ENCODE peak calls at places on chromosomes 4 and X, in five cellular contexts. Y, P, F, G and H are unnamed samples.

GRCh38 chr4:151430737-151431457 is 21.9 kb downstream of the FHIP1A start:
- DNase-seq in Y (no peak), F (no peak), P (peak), G (no peak), H (peak)

GRCh38 chrX:25022499-25023325 is 6.9 kb upstream of the ARX start:
- DNase-seq in G (no peak), F (no peak), Y (no peak), P (no peak), H (no peak)

GRCh38 chr4:5220028-5220427 is 168.7 kb downstream of the STK32B start:
- DNase-seq in Y (no peak), G (no peak), F (no peak), P (peak), H (peak)

GRCh38 chrX:45344597-45344996 is 143.9 kb upstream of the DIPK2B start:
- DNase-seq in P (peak), Y (no peak), F (no peak), G (peak), H (no peak)

GRCh38 chr4:26356067-26356466 is 35.3 kb downstream of the RBPJ start:
- DNase-seq in F (no peak), G (no peak), P (peak), Y (peak), H (peak)

GRCh38 chr4:107689912-107690587 is 30.0 kb downstream of the PAPSS1 start:
- DNase-seq in Y (peak), F (peak), P (peak), G (peak), H (peak)

GRCh38 chr4:72449705-72450104 is 119.3 kb downstream of the ADAMTS3 start:
- DNase-seq in Y (no peak), G (no peak), P (no peak), F (no peak), H (no peak)

GRCh38 chr4:53476232-53477037 is 99.0 kb downstream of the FIP1L1 start:
- DNase-seq in Y (no peak), P (peak), F (no peak), G (peak), H (peak)

GRCh38 chrX:65392284-65392683 is 142.3 kb downstream of the LAS1L start:
- DNase-seq in P (no peak), G (no peak), Y (no peak), F (no peak), H (no peak)

GRCh38 chr4:24094726-24095125 is 204.9 kb upstream of the PPARGC1A start:
- DNase-seq in F (no peak), P (no peak), Y (no peak), G (peak), H (no peak)

GRCh38 chrX:96979766-96980165 is 96.1 kb downstream of the RPA4 start:
- DNase-seq in Y (no peak), G (no peak), P (no peak), F (no peak), H (no peak)

GRCh38 chr4:137631605-137632004 is 99.3 kb upstream of the PCDH18 start:
- DNase-seq in P (no peak), G (no peak), F (no peak), Y (no peak), H (no peak)

GRCh38 chrX:39645059-39645895 is 452.5 kb downstream of the BCOR start:
- DNase-seq in P (peak), Y (no peak), G (peak), F (no peak), H (peak)

GRCh38 chr4:16820304-16820703 is 78.1 kb downstream of the LDB2 start:
- DNase-seq in P (no peak), F (no peak), Y (no peak), G (no peak), H (no peak)

GRCh38 chr4:84878090-84878489 is 88.4 kb downstream of the WDFY3 start:
- DNase-seq in P (peak), F (no peak), G (peak), Y (no peak), H (peak)

GRCh38 chr4:154998284-154998683 is 210.2 kb upstream of the NPY2R start:
- DNase-seq in G (peak), Y (no peak), F (no peak), P (no peak), H (no peak)

GRCh38 chr4:5082381-5082780 is 31.1 kb downstream of the STK32B start:
- DNase-seq in Y (no peak), G (no peak), P (no peak), F (no peak), H (peak)

GRCh38 chrX:49058794-49059193 is at the start of gene CCDC120:
- DNase-seq in Y (no peak), F (no peak), G (no peak), P (peak), H (peak)

GRCh38 chr4:112520598-112521122 is 4.7 kb upstream of the NEUROG2 start:
- DNase-seq in F (no peak), P (no peak), Y (no peak), G (no peak), H (no peak)

GRCh38 chr4:95764961-95765360 is 74.9 kb upstream of the PDHA2 start:
- DNase-seq in P (no peak), F (no peak), Y (no peak), G (no peak), H (peak)

GRCh38 chr4:169618986-169619385 is 1.4 kb upstream of the CLCN3 start:
- DNase-seq in P (no peak), Y (no peak), G (no peak), F (no peak), H (no peak)

GRCh38 chr4:169621754-169622481 is 1.5 kb downstream of the CLCN3 start:
- DNase-seq in P (peak), F (no peak), Y (peak), G (peak), H (peak)

GRCh38 chr4:169619518-169619957 is 840 bp upstream of the CLCN3 start:
- DNase-seq in F (peak), Y (peak), P (peak), G (peak), H (peak)

GRCh38 chr4:169619958-169620845 is at the start of gene CLCN3:
- DNase-seq in Y (peak), P (peak), F (peak), G (peak), H (peak)

GRCh38 chr4:169620846-169621228 is 459 bp downstream of the CLCN3 start:
- DNase-seq in G (no peak), P (peak), F (no peak), Y (no peak), H (peak)
- TF ChIP-seq EZH2 in G (no peak), P (no peak), F (no peak), Y (no peak), H (no peak)

GRCh38 chr4:165875446-165875845 is 2.4 kb downstream of the TLL1 start:
- DNase-seq in G (no peak), Y (no peak), P (no peak), F (no peak), H (no peak)

GRCh38 chr4:165872443-165873297 is at the start of gene TLL1:
- DNase-seq in G (peak), Y (no peak), P (peak), F (no peak), H (peak)

GRCh38 chr4:165873298-165874071 is 448 bp downstream of the TLL1 start:
- DNase-seq in P (peak), Y (no peak), F (no peak), G (peak), H (peak)

GRCh38 chr4:165874799-165875371 is 1.8 kb downstream of the TLL1 start:
- DNase-seq in G (no peak), Y (no peak), P (peak), F (no peak), H (peak)

GRCh38 chr4:165874072-165874798 is 1.2 kb downstream of the TLL1 start:
- DNase-seq in G (no peak), F (no peak), P (peak), Y (no peak), H (peak)
- TF ChIP-seq EZH2 in G (peak), F (no peak), P (no peak), Y (no peak), H (no peak)

DNA sequence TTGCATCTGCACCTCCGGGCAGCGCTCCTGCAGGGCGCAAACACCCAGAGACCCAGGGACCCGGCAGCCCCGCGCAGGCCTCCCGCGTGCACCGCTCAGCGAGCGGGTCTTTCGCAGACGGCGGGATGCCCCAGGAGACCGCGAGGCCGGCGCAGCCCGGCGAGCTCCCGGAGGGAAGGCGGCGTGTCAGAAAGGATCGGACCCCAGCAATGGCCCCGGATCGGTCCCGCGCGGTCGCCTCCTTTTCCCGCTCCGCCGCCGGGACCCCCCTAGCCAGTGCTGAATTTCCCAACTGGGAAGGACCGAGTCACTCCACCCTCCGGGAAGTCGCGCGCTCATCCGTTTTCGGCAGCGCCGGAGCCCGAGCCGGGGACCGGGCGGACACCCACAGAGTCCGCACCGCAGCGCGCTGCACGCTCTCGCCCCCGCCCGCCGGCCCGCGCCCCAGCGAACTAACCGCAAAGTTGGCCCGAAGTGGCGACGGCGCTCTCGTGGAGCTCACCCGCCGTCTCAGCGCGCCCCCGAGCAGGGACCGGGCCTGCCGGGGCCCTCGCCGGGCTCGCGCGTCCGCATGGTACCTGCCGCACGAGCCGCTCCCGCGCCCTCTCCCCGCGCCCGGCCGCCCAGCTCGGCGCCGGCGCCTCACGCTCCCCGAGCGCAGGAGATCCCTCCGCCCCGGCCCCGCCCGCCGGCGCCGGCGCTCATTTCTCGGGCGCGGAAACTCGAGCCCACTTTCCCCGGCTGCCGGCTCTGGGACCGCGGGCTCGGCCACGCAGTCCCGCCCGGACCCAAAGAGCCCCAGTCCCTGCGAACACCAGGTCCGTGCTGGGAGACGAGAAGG is at the start of gene FAT1:
- DNase-seq in Y (no peak), G (peak), F (no peak), P (peak), H (peak)
- TF ChIP-seq EZH2 in Y (no peak), G (no peak), F (no peak), P (no peak), H (no peak)

GRCh38 chr4:143700060-143700419 is 435 bp downstream of the FREM3 start:
- DNase-seq in Y (no peak), P (no peak), G (peak), F (no peak), H (peak)
- TF ChIP-seq EZH2 in Y (no peak), P (no peak), G (peak), F (no peak), H (no peak)

GRCh38 chr4:39335566-39335965 is 30.6 kb downstream of the RFC1 start:
- DNase-seq in Y (no peak), G (no peak), P (no peak), F (no peak), H (no peak)

GRCh38 chr4:39326468-39326960 is 39.6 kb downstream of the RFC1 start:
- DNase-seq in Y (no peak), G (no peak), P (no peak), F (no peak), H (no peak)

GRCh38 chr4:39330353-39330752 is 35.8 kb downstream of the RFC1 start:
- DNase-seq in G (no peak), P (no peak), Y (no peak), F (no peak), H (no peak)

DNA sequence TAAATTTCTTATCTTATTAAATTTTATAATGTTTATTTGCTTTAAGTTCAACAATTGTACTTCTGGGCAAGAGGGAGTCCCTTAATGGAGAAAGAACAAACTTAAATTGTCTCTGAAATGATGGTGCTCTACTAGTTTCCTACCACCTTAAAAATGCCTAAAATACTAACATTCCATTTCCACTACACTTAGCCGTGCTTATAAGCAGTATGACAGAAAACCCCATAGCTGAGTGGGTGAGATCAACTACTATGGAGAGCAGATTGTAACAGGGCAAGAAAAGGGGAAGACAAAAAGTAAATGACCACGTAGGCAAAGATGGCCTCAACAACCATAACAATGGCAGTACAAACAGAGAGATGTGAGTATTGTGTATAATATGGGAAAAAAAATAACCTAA is 35.0 kb downstream of the RFC1 start:
- DNase-seq in G (no peak), P (no peak), Y (no peak), F (no peak), H (no peak)
- TF ChIP-seq EZH2 in G (no peak), P (no peak), Y (no peak), F (no peak), H (no peak)

DNA sequence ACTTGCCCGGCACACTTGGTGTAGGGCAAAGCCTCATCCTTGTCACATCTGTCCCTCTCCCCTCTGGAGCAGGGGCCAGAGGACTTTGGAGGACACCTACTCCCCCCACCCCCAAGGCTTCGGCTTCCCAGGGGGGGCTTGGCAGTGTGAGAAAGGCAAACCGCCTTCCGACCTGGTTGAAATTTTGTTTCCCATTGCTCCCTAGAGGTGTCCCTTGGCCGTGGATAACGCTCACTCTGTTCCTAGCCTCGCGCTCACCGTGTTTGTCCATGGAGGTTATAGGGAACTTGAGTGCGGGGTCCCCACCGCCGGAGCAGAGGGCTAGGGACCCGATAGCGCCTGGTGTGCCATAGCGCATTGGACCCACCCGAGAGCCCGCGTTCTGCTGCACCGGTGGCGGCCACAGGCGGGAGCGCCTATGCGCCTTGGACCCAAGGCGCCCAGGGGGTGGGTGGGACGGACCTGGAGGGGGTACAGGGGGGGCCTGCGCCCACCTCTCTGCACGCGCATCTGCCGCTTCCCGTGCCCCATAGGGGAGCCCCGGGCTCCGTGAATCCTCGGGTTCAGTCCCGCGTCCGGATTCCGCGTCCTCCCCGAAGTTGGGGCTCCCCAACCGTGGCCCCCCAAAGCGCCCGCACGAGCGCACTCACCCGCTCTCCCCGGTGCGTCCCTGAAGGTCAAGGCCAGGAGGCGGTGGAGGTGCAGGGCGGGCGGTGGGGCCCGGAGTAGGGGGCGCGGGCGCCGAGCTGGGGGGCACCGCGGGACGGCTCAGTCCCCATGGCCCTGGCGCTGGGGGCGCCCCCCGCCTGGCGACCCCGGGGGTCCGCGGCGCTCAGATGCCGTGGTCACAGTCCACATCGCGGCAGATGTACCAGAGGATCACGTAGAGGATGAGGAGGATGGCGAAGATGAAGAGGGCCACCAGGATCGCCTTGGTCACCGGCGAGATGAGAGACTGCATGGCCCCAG is 82.7 kb upstream of the DHRSX start:
- DNase-seq in Y (no peak), G (no peak), F (no peak), P (no peak), H (no peak)
- TF ChIP-seq EZH2 in Y (no peak), G (no peak), F (no peak), P (no peak), H (peak)

GRCh38 chrX:135015526-135016245 is 6.7 kb downstream of the RTL8B start:
- DNase-seq in P (no peak), G (no peak), Y (peak), F (no peak), H (no peak)

GRCh38 chrX:135009838-135010237 is 12.5 kb downstream of the RTL8B start:
- DNase-seq in Y (no peak), P (no peak), F (no peak), G (no peak), H (no peak)

GRCh38 chrX:135009057-135009605 is 13.2 kb downstream of the RTL8B start:
- DNase-seq in G (no peak), Y (no peak), P (no peak), F (no peak), H (no peak)

GRCh38 chrX:135010921-135011320 is 11.4 kb downstream of the RTL8B start:
- DNase-seq in G (no peak), F (no peak), Y (peak), P (no peak), H (no peak)
- TF ChIP-seq EZH2 in G (no peak), F (no peak), Y (no peak), P (no peak), H (no peak)